ENCODE peak calls at places on chromosome 11, in eight cellular contexts. R, W, Y, G, E, S, L and Z are unnamed samples.
A peak's percentile ranks its signal among the peaks of the same experiment; 100 is the strongest.

GRCh38 chr11:45096636-45097035 is 49.8 kb upstream of the PRDM11 start:
- DNase-seq in R (no peak), W (no peak), Y (no peak), G (no peak), E (no peak), S (no peak), L (no peak), Z (peak; percentile 22)

GRCh38 chr11:57323503-57324153 is 1.1 kb downstream of the TNKS1BP1 start:
- DNase-seq in R (no peak), W (no peak), Y (peak; percentile 54), G (no peak), E (peak; percentile 54), S (peak; percentile 37), L (no peak), Z (no peak)

GRCh38 chr11:1054143-1055108 is 17.9 kb upstream of the MUC6 start:
- DNase-seq in R (no peak), W (no peak), Y (peak; percentile 66), G (peak; percentile 11), E (no peak), S (no peak), L (peak; percentile 49), Z (no peak)

GRCh38 chr11:3823303-3823702 is 14.9 kb downstream of the PGAP2 start:
- DNase-seq in R (no peak), W (no peak), Y (peak; percentile 79), G (no peak), E (peak; percentile 75), S (peak; percentile 72), L (peak; percentile 72), Z (no peak)

GRCh38 chr11:63829823-63830489 is 9.0 kb upstream of the MARK2 start:
- DNase-seq in R (no peak), W (no peak), Y (no peak), G (peak; percentile 62), E (peak; percentile 51), S (peak; percentile 20), L (no peak), Z (no peak)

GRCh38 chr11:78216571-78217287 is 28.0 kb downstream of the USP35 start:
- DNase-seq in R (no peak), W (no peak), Y (no peak), G (no peak), E (no peak), S (no peak), L (peak; percentile 37), Z (no peak)

GRCh38 chr11:68264741-68265540 is 6.8 kb downstream of the C11orf24 start:
- DNase-seq in R (no peak), W (no peak), Y (no peak), G (no peak), E (no peak), S (no peak), L (no peak), Z (no peak)

GRCh38 chr11:114129699-114130659 is 70.5 kb downstream of the ZBTB16 start:
- DNase-seq in R (no peak), W (no peak), Y (no peak), G (no peak), E (no peak), S (no peak), L (no peak), Z (no peak)

GRCh38 chr11:3225826-3226750 is 6.1 kb downstream of the MRGPRE start:
- DNase-seq in R (no peak), W (no peak), Y (no peak), G (no peak), E (no peak), S (no peak), L (no peak), Z (no peak)

GRCh38 chr11:67436459-67437081 is 912 bp downstream of the PTPRCAP start:
- DNase-seq in R (no peak), W (no peak), Y (no peak), G (peak; percentile 75), E (no peak), S (no peak), L (no peak), Z (peak; percentile 70)

GRCh38 chr11:1770061-1770460 is 6.3 kb upstream of the CTSD start:
- DNase-seq in R (no peak), W (no peak), Y (no peak), G (no peak), E (no peak), S (no peak), L (no peak), Z (no peak)

GRCh38 chr11:11667056-11667455 is 45.3 kb upstream of the GALNT18 start:
- DNase-seq in R (no peak), W (no peak), Y (no peak), G (no peak), E (no peak), S (no peak), L (no peak), Z (no peak)

GRCh38 chr11:93849751-93850584 is 450 bp downstream of the VSTM5 start:
- DNase-seq in R (no peak), W (no peak), Y (peak; percentile 21), G (peak; percentile 57), E (peak; percentile 15), S (peak; percentile 28), L (no peak), Z (no peak)

GRCh38 chr11:61888043-61888442 is 3.3 kb downstream of the FADS3 start:
- DNase-seq in R (no peak), W (peak; percentile 89), Y (peak; percentile 95), G (no peak), E (peak; percentile 96), S (peak; percentile 89), L (peak; percentile 96), Z (no peak)

GRCh38 chr11:8807544-8808225 is 103.3 kb upstream of the AKIP1 start:
- DNase-seq in R (no peak), W (peak; percentile 63), Y (peak; percentile 88), G (no peak), E (peak; percentile 83), S (peak; percentile 29), L (peak; percentile 89), Z (no peak)

GRCh38 chr11:134139873-134140331 is 71.0 kb downstream of the JAM3 start:
- DNase-seq in R (peak; percentile 52), W (no peak), Y (peak; percentile 85), G (peak; percentile 70), E (peak; percentile 92), S (peak; percentile 62), L (peak; percentile 53), Z (peak; percentile 75)

GRCh38 chr11:74011360-74012071 is 2.6 kb upstream of the UCP3 start:
- DNase-seq in R (no peak), W (no peak), Y (peak; percentile 59), G (no peak), E (peak; percentile 78), S (no peak), L (no peak), Z (no peak)

GRCh38 chr11:11189501-11189900 is 163.5 kb downstream of the CSNK2A3 start:
- DNase-seq in R (no peak), W (no peak), Y (no peak), G (no peak), E (no peak), S (no peak), L (no peak), Z (no peak)

GRCh38 chr11:69874178-69874983 is 55.2 kb upstream of the FGF3 start:
- DNase-seq in R (no peak), W (no peak), Y (no peak), G (no peak), E (no peak), S (no peak), L (no peak), Z (no peak)

GRCh38 chr11:23727821-23728220 is 769.0 kb upstream of the LUZP2 start:
- DNase-seq in R (no peak), W (peak; percentile 55), Y (peak; percentile 4), G (no peak), E (peak; percentile 41), S (no peak), L (peak; percentile 17), Z (no peak)

GRCh38 chr11:1298695-1299492 is 10.5 kb downstream of the TOLLIP start:
- DNase-seq in R (peak; percentile 65), W (peak; percentile 10), Y (peak; percentile 81), G (no peak), E (peak; percentile 78), S (no peak), L (peak; percentile 50), Z (no peak)

GRCh38 chr11:78762105-78762504 is 187.4 kb upstream of the NARS2 start:
- DNase-seq in R (no peak), W (no peak), Y (no peak), G (no peak), E (no peak), S (no peak), L (no peak), Z (no peak)

GRCh38 chr11:62402226-62402625 is 16.6 kb upstream of the SCGB1A1 start:
- DNase-seq in R (no peak), W (no peak), Y (peak; percentile 45), G (no peak), E (no peak), S (no peak), L (no peak), Z (no peak)

GRCh38 chr11:108654994-108655631 is 9.8 kb upstream of the DDX10 start:
- DNase-seq in R (peak; percentile 21), W (peak; percentile 16), Y (peak; percentile 67), G (peak; percentile 38), E (peak; percentile 72), S (peak; percentile 69), L (peak; percentile 39), Z (no peak)

GRCh38 chr11:65384301-65384889 is 1.9 kb upstream of the SLC25A45 start:
- DNase-seq in R (no peak), W (no peak), Y (peak; percentile 57), G (no peak), E (peak; percentile 66), S (no peak), L (peak; percentile 39), Z (no peak)

GRCh38 chr11:2250485-2250884 is 19.9 kb downstream of the ASCL2 start:
- DNase-seq in R (no peak), W (no peak), Y (no peak), G (no peak), E (no peak), S (no peak), L (no peak), Z (no peak)

GRCh38 chr11:64861227-64861970 is 16.9 kb upstream of the CDC42BPG start:
- DNase-seq in R (no peak), W (no peak), Y (no peak), G (no peak), E (no peak), S (no peak), L (no peak), Z (no peak)

GRCh38 chr11:36349345-36350136 is 53.5 kb downstream of the PRR5L start:
- DNase-seq in R (no peak), W (no peak), Y (no peak), G (no peak), E (peak; percentile 11), S (no peak), L (no peak), Z (no peak)

GRCh38 chr11:133234883-133235282 is 297.4 kb downstream of the OPCML start:
- DNase-seq in R (no peak), W (no peak), Y (no peak), G (no peak), E (no peak), S (no peak), L (no peak), Z (no peak)

GRCh38 chr11:11836676-11837231 is 5.0 kb upstream of the USP47 start:
- DNase-seq in R (no peak), W (no peak), Y (peak; percentile 75), G (no peak), E (peak; percentile 21), S (no peak), L (no peak), Z (no peak)

GRCh38 chr11:65979261-65979759 is 17.8 kb downstream of the SART1 start:
- DNase-seq in R (no peak), W (no peak), Y (no peak), G (no peak), E (no peak), S (no peak), L (no peak), Z (no peak)